ENCODE peak calls at places on chromosomes 1 and 21, in ten cellular contexts. Q is iPS-NIHi11; D is GOT3; A is CD8-positive, alpha-beta memory T cell; H is M059J; I is Daoy; E is Peyer's patch; U is GM23248; V is MCF 10A; M is heart left ventricle. L is an unnamed sample.

GRCh38 chr1:21966247-21967000 is 10.4 kb upstream of the CELA3B start:
- DNase-seq in A (no peak), U (peak; percentile 89), H (peak; percentile 87), E (no peak), D (no peak), Q (no peak), M (no peak), I (peak; percentile 55), V (peak; percentile 45), L (peak; percentile 82)

GRCh38 chr1:152879559-152880198 is 1.6 kb downstream of the SMCP start:
- DNase-seq in H (no peak), A (no peak), Q (no peak), M (no peak), U (no peak), V (no peak), D (no peak), I (no peak), E (no peak), L (no peak)

GRCh38 chr1:90969241-90969640 is 52.6 kb downstream of the ZNF644 start:
- DNase-seq in I (no peak), H (no peak), M (no peak), D (no peak), Q (no peak), V (no peak), E (no peak), U (no peak), A (no peak), L (no peak)

GRCh38 chr1:91582431-91582921 is 81.8 kb downstream of the CDC7 start:
- DNase-seq in D (no peak), U (peak; percentile 95), H (peak; percentile 83), M (no peak), E (no peak), A (no peak), V (peak; percentile 37), Q (no peak), I (peak; percentile 89), L (peak; percentile 91)

GRCh38 chr1:58597991-58598390 is 20.9 kb upstream of the TACSTD2 start:
- DNase-seq in Q (no peak), H (peak; percentile 74), V (no peak), D (no peak), I (no peak), U (no peak), A (no peak), E (no peak), M (no peak), L (no peak)

GRCh38 chr1:12617901-12618660 is at the start of gene DHRS3:
- DNase-seq in M (peak; percentile 91), D (no peak), I (peak; percentile 92), H (peak; percentile 83), E (no peak), Q (peak; percentile 86), A (peak; percentile 85), U (peak; percentile 82), V (peak; percentile 92), L (peak; percentile 63)

GRCh38 chr1:110038271-110038670 is 3.8 kb downstream of the STRIP1 start:
- DNase-seq in D (no peak), V (no peak), A (no peak), M (no peak), I (no peak), U (no peak), H (no peak), Q (no peak), E (no peak), L (no peak)

GRCh38 chr21:39611547-39612190 is 1.1 kb upstream of the B3GALT5 start:
- DNase-seq in U (no peak), E (no peak), Q (no peak), A (no peak), I (peak; percentile 62), H (no peak), D (no peak), V (no peak), M (no peak), L (no peak)

GRCh38 chr1:109149874-109150601 is 36.1 kb downstream of the ELAPOR1 start:
- DNase-seq in H (no peak), I (no peak), V (no peak), Q (no peak), M (no peak), D (no peak), E (no peak), A (no peak), U (no peak), L (no peak)

GRCh38 chr1:10146391-10146790 is 64.0 kb upstream of the KIF1B start:
- DNase-seq in I (no peak), U (no peak), A (no peak), E (no peak), V (no peak), Q (no peak), M (no peak), H (peak; percentile 57), D (no peak), L (no peak)

GRCh38 chr1:50343323-50343722 is 79.9 kb downstream of the DMRTA2 start:
- DNase-seq in V (no peak), U (no peak), Q (no peak), I (no peak), E (no peak), A (no peak), M (no peak), D (no peak), H (no peak), L (no peak)

GRCh38 chr1:202815120-202815519 is 4.4 kb downstream of the PCAT6 start:
- DNase-seq in E (no peak), M (no peak), V (no peak), H (peak; percentile 35), I (no peak), A (no peak), Q (no peak), U (peak; percentile 36), D (no peak), L (no peak)

GRCh38 chr1:66493731-66494130 is 40.2 kb upstream of the SGIP1 start:
- DNase-seq in U (peak; percentile 52), E (no peak), M (no peak), D (no peak), H (peak; percentile 26), V (no peak), I (no peak), Q (no peak), A (no peak), L (no peak)

GRCh38 chr1:68916227-68916853 is 419.5 kb upstream of the DEPDC1 start:
- DNase-seq in D (no peak), H (peak; percentile 79), A (no peak), I (peak; percentile 75), U (peak; percentile 30), Q (peak; percentile 16), M (no peak), V (peak; percentile 54), E (no peak), L (peak; percentile 99)

GRCh38 chr1:160210563-160210962 is 5.4 kb downstream of the PEA15 start:
- DNase-seq in M (no peak), H (no peak), U (no peak), D (no peak), V (no peak), Q (no peak), I (no peak), A (no peak), E (no peak), L (no peak)

GRCh38 chr1:112957133-112957812 is 1.3 kb upstream of the SLC16A1 start:
- DNase-seq in M (no peak), E (no peak), V (peak; percentile 95), Q (peak; percentile 50), D (no peak), I (peak; percentile 88), U (peak; percentile 94), A (peak; percentile 54), H (peak; percentile 95), L (peak; percentile 95)

GRCh38 chr1:225892307-225892706 is 3.4 kb upstream of the LEFTY1 start:
- DNase-seq in A (no peak), U (no peak), Q (no peak), H (no peak), I (no peak), E (no peak), M (no peak), D (no peak), V (no peak), L (no peak)

GRCh38 chr1:200257235-200257634 is 152.6 kb downstream of the ZNF281 start:
- DNase-seq in M (no peak), I (no peak), A (no peak), D (no peak), U (no peak), Q (no peak), E (no peak), V (no peak), H (no peak), L (no peak)

GRCh38 chr1:109931189-109931672 is 20.6 kb downstream of the CSF1 start:
- DNase-seq in V (peak; percentile 55), H (peak; percentile 96), Q (peak; percentile 96), M (peak; percentile 91), A (no peak), D (no peak), U (peak; percentile 43), E (no peak), I (no peak), L (peak; percentile 92)

GRCh38 chr1:225946082-225946620 is 5.1 kb upstream of the LEFTY2 start:
- DNase-seq in V (no peak), U (no peak), E (no peak), Q (no peak), D (no peak), A (no peak), H (no peak), M (no peak), I (no peak), L (no peak)

GRCh38 chr1:43452789-43453441 is 816 bp downstream of the HYI start:
- DNase-seq in M (peak; percentile 50), I (peak; percentile 57), H (peak; percentile 73), D (no peak), U (peak; percentile 64), Q (peak; percentile 75), E (peak; percentile 47), V (peak; percentile 70), A (no peak), L (peak; percentile 37)

GRCh38 chr1:184036517-184036949 is 995 bp downstream of the COLGALT2 start:
- DNase-seq in Q (peak; percentile 62), H (peak; percentile 50), I (peak; percentile 47), U (peak; percentile 45), M (peak; percentile 71), V (no peak), E (peak; percentile 48), D (no peak), A (no peak), L (no peak)